ENCODE peak calls at places on chromosome 12, in nine cellular contexts. Y is AG04449, A is transverse colon, G is Peyer's patch, U is GM20000, E is pancreas, D is osteoblast, I is HL-60, T is endothelial cell. C is an unnamed sample.

GRCh38 chr12:17759982-17760381 is 330.0 kb downstream of the RERGL start:
- DNase-seq in Y (no peak), A (no peak), G (no peak), U (no peak), E (no peak), D (no peak), I (no peak), T (no peak), C (no peak)

GRCh38 chr12:3044141-3044630 is 33.0 kb upstream of the TSPAN9 start:
- DNase-seq in Y (no peak), A (no peak), G (no peak), U (no peak), E (no peak), D (peak), I (no peak), T (no peak), C (no peak)

GRCh38 chr12:560666-561065 is 100.9 kb downstream of the B4GALNT3 start:
- DNase-seq in Y (no peak), A (no peak), G (no peak), U (no peak), E (no peak), D (peak), I (no peak), T (no peak), C (no peak)

GRCh38 chr12:21073822-21074460 is 57.1 kb upstream of the SLCO1B1 start:
- DNase-seq in Y (peak), A (no peak), G (no peak), U (no peak), E (no peak), D (no peak), I (no peak), T (no peak), C (no peak)

GRCh38 chr12:109771746-109772621 is 58.4 kb downstream of the FAM222A start:
- DNase-seq in Y (no peak), A (no peak), G (peak), U (no peak), E (no peak), D (peak), I (no peak), T (no peak), C (no peak)

GRCh38 chr12:57583008-57583831 is 7.8 kb upstream of the PIP4K2C start:
- DNase-seq in Y (no peak), A (peak), G (no peak), U (peak), E (peak), D (peak), I (peak), T (peak), C (peak)

GRCh38 chr12:7959278-7960063 is 23.5 kb upstream of the SLC2A3 start:
- DNase-seq in Y (no peak), A (peak), G (no peak), U (peak), E (no peak), D (peak), I (peak), T (peak), C (peak)

GRCh38 chr12:24845615-24846014 is 103.3 kb downstream of the BCAT1 start:
- DNase-seq in Y (no peak), A (no peak), G (no peak), U (no peak), E (no peak), D (no peak), I (no peak), T (no peak), C (no peak)

GRCh38 chr12:54571166-54571856 is 17.1 kb downstream of the PPP1R1A start:
- DNase-seq in Y (no peak), A (no peak), G (no peak), U (no peak), E (no peak), D (no peak), I (no peak), T (no peak), C (no peak)

GRCh38 chr12:121538699-121539061 is 42.1 kb downstream of the KDM2B start:
- DNase-seq in Y (no peak), A (peak), G (no peak), U (no peak), E (no peak), D (peak), I (no peak), T (no peak), C (peak)

GRCh38 chr12:34299802-34300193 is 277.5 kb downstream of the ALG10 start:
- DNase-seq in Y (no peak), A (no peak), G (no peak), U (no peak), E (no peak), D (no peak), I (no peak), T (no peak), C (no peak)

GRCh38 chr12:57609781-57610552 is 1.3 kb upstream of the ARHGEF25 start:
- DNase-seq in Y (no peak), A (no peak), G (no peak), U (no peak), E (no peak), D (peak), I (no peak), T (no peak), C (no peak)

GRCh38 chr12:96249196-96250118 is 55.3 kb downstream of the ELK3 start:
- DNase-seq in Y (no peak), A (peak), G (no peak), U (no peak), E (no peak), D (no peak), I (no peak), T (no peak), C (no peak)

GRCh38 chr12:23303821-23304220 is 645.6 kb downstream of the SOX5 start:
- DNase-seq in Y (no peak), A (no peak), G (no peak), U (no peak), E (no peak), D (no peak), I (no peak), T (no peak), C (no peak)

GRCh38 chr12:92928431-92928961 is 599 bp downstream of the EEA1 start:
- DNase-seq in Y (no peak), A (peak), G (no peak), U (no peak), E (peak), D (peak), I (no peak), T (no peak), C (peak)

GRCh38 chr12:53380797-53381738 is 1.1 kb downstream of the SP1 start:
- DNase-seq in Y (no peak), A (peak), G (peak), U (no peak), E (peak), D (no peak), I (peak), T (peak), C (peak)

GRCh38 chr12:109855377-109855776 is 22.2 kb upstream of the TRPV4 start:
- DNase-seq in Y (no peak), A (no peak), G (no peak), U (no peak), E (no peak), D (peak), I (no peak), T (no peak), C (no peak)

GRCh38 chr12:97283297-97283696 is 179.3 kb upstream of the RMST start:
- DNase-seq in Y (no peak), A (no peak), G (no peak), U (no peak), E (no peak), D (no peak), I (no peak), T (no peak), C (peak)

DNA sequence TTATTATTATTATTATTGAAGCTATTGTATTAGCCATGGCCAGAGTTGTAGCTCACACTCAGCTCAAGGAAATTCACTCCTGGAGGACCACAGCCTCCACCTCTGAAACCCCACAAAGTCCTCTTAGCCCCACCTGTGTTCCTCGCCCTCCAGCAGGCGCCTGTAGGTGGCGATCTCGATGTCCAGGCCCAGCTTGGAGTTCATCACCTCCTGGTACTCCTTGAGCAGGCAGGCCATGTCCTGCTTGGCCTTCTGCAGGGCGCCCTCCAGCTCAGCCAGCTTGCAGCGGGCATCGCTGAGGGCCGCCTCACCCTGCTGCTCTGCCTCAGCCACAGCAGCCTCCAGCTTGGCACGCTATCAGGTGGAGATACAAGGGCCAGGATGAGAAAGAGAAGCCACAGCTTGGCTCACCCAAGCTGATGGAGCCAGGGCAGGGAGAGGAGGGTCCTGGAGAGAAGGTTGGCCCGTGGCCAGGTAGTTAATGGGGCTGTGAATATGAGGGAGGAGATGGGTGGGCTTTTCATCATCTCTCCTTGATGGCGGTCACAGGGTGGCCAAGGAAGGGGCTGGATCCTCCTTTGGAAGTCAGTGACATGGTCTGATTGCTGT is 5.1 kb downstream of the KRT85 start:
- DNase-seq in Y (no peak), A (no peak), G (no peak), U (no peak), E (no peak), D (peak), I (no peak), T (peak), C (peak)
- TF ChIP-seq CTCF in Y (peak), A (peak), G (peak), U (no peak), E (no peak), D (peak), I (no peak), T (no peak), C (peak)

DNA sequence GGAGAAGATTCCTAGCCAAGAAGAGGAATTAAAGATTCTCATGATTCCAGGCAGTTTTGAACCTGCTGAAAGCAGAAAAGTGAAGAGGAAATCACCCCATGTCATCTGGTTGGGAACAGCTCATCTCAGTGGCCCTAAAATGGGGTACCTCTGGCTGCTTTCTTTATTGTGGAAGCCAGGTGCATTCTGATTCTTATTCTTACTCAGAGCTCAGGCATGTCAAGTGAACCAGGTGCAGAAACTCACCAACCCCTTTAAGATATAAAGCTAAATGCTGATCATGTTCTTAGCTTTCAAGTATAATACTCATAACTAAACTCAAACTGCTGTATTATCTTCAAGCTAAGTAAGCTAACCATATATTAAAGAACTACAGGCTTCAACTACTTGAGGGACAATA is 253.9 kb upstream of the ARID2 start:
- DNase-seq in Y (no peak), A (no peak), G (no peak), U (no peak), E (no peak), D (no peak), I (no peak), T (no peak), C (no peak)
- TF ChIP-seq CTCF in Y (no peak), A (no peak), G (no peak), U (no peak), E (no peak), D (no peak), I (no peak), T (no peak), C (no peak)

DNA sequence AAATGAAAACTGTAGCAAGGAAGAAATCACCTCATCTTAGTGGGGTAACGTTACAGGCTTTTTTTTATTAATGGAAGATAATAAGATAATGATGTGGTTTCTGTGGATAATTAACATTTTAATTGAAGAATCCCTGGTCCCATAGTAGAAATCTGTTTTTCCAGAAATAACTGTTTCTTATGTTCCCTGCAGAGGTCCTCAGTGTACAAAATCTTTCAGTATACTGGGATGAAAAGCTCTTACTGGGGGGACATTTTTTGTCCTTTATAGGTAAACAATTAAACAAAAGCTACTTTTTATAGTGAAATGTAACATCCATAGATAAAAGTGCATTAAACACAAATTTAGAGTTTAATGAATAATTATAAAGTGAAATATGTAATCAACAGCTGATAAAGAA is 312.2 kb downstream of the ATXN7L3B start:
- DNase-seq in Y (no peak), A (no peak), G (no peak), U (no peak), E (no peak), D (no peak), I (no peak), T (no peak), C (no peak)
- TF ChIP-seq CTCF in Y (no peak), A (no peak), G (no peak), U (no peak), E (no peak), D (peak), I (no peak), T (no peak), C (no peak)

GRCh38 chr12:80517655-80518054 is 73.6 kb downstream of the PTPRQ start:
- DNase-seq in Y (no peak), A (no peak), G (no peak), U (no peak), E (no peak), D (no peak), I (no peak), T (no peak), C (no peak)
- TF ChIP-seq CTCF in Y (no peak), A (no peak), G (no peak), U (no peak), E (no peak), D (no peak), I (no peak), T (no peak), C (no peak)

GRCh38 chr12:100877776-100878175 is 83.2 kb downstream of the ANO4 start:
- DNase-seq in Y (no peak), A (no peak), G (no peak), U (no peak), E (no peak), D (no peak), I (no peak), T (no peak), C (no peak)
- TF ChIP-seq CTCF in Y (no peak), A (peak), G (no peak), U (no peak), E (peak), D (peak), I (no peak), T (peak), C (no peak)

DNA sequence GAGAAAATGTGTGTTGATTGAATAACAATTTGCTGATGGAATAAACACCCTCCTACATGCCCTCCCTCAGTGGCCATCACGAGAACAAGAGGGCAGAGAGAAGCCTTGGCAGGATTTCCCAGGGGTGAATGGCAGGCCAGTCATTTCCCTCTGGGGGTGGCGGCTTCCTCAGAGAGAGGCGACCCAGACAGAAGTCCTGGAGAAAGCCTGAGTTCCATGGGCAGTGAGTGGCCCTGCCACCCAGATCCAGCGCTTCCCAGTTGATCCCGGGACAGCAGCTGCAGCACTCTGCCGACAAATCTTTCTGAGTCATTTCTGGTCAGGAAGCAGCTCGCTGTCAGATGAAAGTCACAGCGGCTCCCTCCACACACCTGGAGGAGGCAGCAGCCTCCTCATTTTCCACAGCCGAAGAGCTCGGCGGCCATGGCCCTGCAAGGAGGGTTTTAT is 123.0 kb downstream of the SCARB1 start:
- DNase-seq in Y (no peak), A (peak), G (no peak), U (peak), E (no peak), D (peak), I (no peak), T (no peak), C (peak)
- TF ChIP-seq CTCF in Y (no peak), A (no peak), G (peak), U (no peak), E (no peak), D (no peak), I (no peak), T (no peak), C (no peak)

DNA sequence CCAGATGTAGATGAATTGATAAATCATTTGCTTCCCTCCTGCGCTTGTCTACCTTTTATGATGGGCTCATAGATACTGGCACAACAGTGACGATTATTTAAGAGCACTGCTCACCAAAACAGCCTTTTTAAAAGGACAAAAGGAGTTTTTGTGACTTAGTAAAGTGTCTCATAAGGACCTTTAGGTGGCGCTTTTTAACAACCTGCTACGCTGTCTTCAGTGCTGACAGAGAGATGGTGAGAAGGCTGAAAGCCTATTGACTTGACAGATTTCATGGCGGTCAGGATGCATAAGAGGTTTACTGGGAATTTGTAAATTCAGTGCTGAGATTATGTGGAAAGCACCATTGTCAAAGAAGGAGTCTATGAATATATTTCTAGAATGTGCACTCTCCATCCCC is 87.6 kb downstream of the SLC15A5 start:
- DNase-seq in Y (no peak), A (no peak), G (no peak), U (no peak), E (no peak), D (no peak), I (no peak), T (no peak), C (no peak)
- TF ChIP-seq CTCF in Y (no peak), A (peak), G (no peak), U (no peak), E (no peak), D (peak), I (peak), T (no peak), C (no peak)

DNA sequence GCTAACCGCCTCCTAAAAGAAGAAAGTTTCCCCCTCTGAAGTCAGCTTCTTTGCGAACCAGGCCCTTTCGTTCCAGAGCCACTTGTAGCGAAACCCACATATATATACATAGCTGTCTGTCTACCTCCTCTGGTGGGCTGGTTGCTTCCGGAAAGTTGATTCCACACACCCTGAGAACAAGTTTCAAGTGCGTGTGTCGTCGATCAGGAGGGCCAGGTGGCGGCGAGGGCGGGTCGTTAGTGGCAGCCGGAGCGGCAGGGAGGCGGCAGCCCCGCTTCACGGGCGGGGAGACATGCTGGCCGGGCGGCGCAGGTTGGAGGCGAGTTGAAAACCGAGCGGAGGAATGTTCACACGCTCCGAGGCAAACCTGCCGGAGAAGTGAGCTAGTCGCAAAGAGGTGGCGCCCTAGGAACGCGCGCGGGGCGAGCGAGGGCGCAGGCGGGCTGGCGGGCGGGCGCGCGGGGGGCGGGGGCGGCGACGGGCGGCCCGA is 2.6 kb downstream of the PTHLH start:
- DNase-seq in Y (no peak), A (peak), G (peak), U (peak), E (peak), D (no peak), I (no peak), T (peak), C (peak)
- TF ChIP-seq CTCF in Y (peak), A (no peak), G (no peak), U (no peak), E (no peak), D (no peak), I (no peak), T (no peak), C (no peak)

DNA sequence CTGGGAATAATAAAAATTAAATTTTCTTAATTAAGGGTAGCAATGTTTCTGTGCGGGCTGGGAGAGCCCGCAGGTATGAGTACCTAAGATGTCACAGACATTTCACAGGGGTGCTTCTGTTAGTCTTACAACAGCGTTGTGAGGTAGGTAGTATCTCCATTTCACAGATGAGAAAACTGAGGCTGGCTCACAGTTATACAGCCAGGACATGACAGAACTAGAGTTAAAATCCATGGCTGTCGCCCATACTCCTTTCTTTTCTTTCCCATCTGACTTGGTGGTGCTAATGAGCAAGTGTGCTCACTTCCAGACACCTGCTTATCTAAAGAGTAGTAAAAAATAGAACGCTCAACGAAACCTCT is 2.1 kb downstream of the BMAL2 start:
- DNase-seq in Y (no peak), A (no peak), G (no peak), U (no peak), E (no peak), D (no peak), I (no peak), T (no peak), C (no peak)
- TF ChIP-seq CTCF in Y (no peak), A (no peak), G (no peak), U (no peak), E (no peak), D (no peak), I (no peak), T (no peak), C (no peak)